ENCODE peak calls at places on chromosomes 3 and 15, in four cellular contexts. Z is tibial artery, H is T-cell, Y is GM10248. L is an unnamed sample.

GRCh38 chr15:84638103-84638502 is 16.0 kb downstream of the WDR73 start:
- DNase-seq in Z (no peak), H (no peak), Y (no peak), L (no peak)

GRCh38 chr3:4996223-4996765 is 17.1 kb downstream of the BHLHE40 start:
- DNase-seq in Z (no peak), H (no peak), Y (no peak), L (no peak)

GRCh38 chr3:49162751-49163419 is 3.2 kb downstream of the CCDC71 start:
- DNase-seq in Z (no peak), H (no peak), Y (no peak), L (no peak)

GRCh38 chr3:129656659-129657247 is 50.3 kb upstream of the PLXND1 start:
- DNase-seq in Z (no peak), H (no peak), Y (no peak), L (no peak)

GRCh38 chr3:148815316-148815715 is 12.3 kb upstream of the CPB1 start:
- DNase-seq in Z (no peak), H (no peak), Y (no peak), L (no peak)

GRCh38 chr3:53630547-53630946 is 136.1 kb downstream of the CACNA1D start:
- DNase-seq in Z (no peak), H (no peak), Y (no peak), L (no peak)

GRCh38 chr3:131794766-131795381 is 239.9 kb downstream of the CPNE4 start:
- DNase-seq in Z (no peak), H (peak; percentile 1), Y (peak; percentile 44), L (peak; percentile 1)

GRCh38 chr3:127689266-127689860 is 16.6 kb downstream of the ABTB1 start:
- DNase-seq in Z (peak; percentile 64), H (no peak), Y (no peak), L (no peak)

GRCh38 chr15:52093539-52094502 is 18.8 kb downstream of the BCL2L10 start:
- DNase-seq in Z (peak; percentile 80), H (no peak), Y (no peak), L (no peak)

GRCh38 chr3:196843435-196844110 is 24.1 kb upstream of the SENP5 start:
- DNase-seq in Z (no peak), H (no peak), Y (no peak), L (no peak)

GRCh38 chr3:144294659-144295538 is 323.3 kb downstream of the DIPK2A start:
- DNase-seq in Z (no peak), H (no peak), Y (peak; percentile 15), L (no peak)

GRCh38 chr15:22844421-22845288 is 6.2 kb downstream of the NIPA2 start:
- DNase-seq in Z (no peak), H (no peak), Y (no peak), L (no peak)

GRCh38 chr3:181727122-181728036 is 15.7 kb downstream of the SOX2 start:
- DNase-seq in Z (no peak), H (no peak), Y (no peak), L (no peak)

GRCh38 chr3:141529256-141530132 is 42.7 kb downstream of the RASA2 start:
- DNase-seq in Z (no peak), H (no peak), Y (no peak), L (no peak)

GRCh38 chr3:185724761-185725160 is 100.1 kb downstream of the IGF2BP2 start:
- DNase-seq in Z (no peak), H (no peak), Y (no peak), L (no peak)

GRCh38 chr15:64013179-64014043 is 32.9 kb downstream of the DAPK2 start:
- DNase-seq in Z (no peak), H (no peak), Y (no peak), L (no peak)

GRCh38 chr15:97867870-97868269 is 92.6 kb upstream of the ARRDC4 start:
- DNase-seq in Z (no peak), H (no peak), Y (no peak), L (no peak)

GRCh38 chr15:39181901-39182300 is 399.0 kb upstream of the THBS1 start:
- DNase-seq in Z (no peak), H (no peak), Y (no peak), L (no peak)

GRCh38 chr15:22949074-22949547 is 31.1 kb downstream of the CYFIP1 start:
- DNase-seq in Z (peak; percentile 87), H (no peak), Y (no peak), L (no peak)

L was measured in T follicular helper cell.